ENCODE peak calls at places on chromosomes 7 and 10, in five cellular contexts. O, K, J, S and V are unnamed samples.

GRCh38 chr10:83706952-83707582 is 432.2 kb upstream of the GHITM start:
- DNase-seq in K (no peak), J (no peak), S (no peak), O (no peak), V (no peak)

GRCh38 chr10:62843591-62843990 is 27.4 kb upstream of the EGR2 start:
- DNase-seq in K (no peak), O (no peak), S (no peak), J (no peak), V (no peak)

GRCh38 chr7:126803060-126803665 is 449.6 kb downstream of the GRM8 start:
- DNase-seq in K (peak; percentile 38), J (peak; percentile 52), S (peak; percentile 68), O (peak; percentile 28), V (peak; percentile 4)

GRCh38 chr7:77393261-77393660 is 22.9 kb downstream of the GSAP start:
- DNase-seq in O (no peak), K (no peak), S (no peak), J (peak; percentile 35), V (no peak)

GRCh38 chr7:139108256-139109187 is 998 bp downstream of the ZC3HAV1 start:
- DNase-seq in J (peak; percentile 47), S (no peak), O (peak; percentile 13), K (peak; percentile 59), V (no peak)

GRCh38 chr10:16545126-16545736 is 23.6 kb upstream of the C1QL3 start:
- DNase-seq in S (peak; percentile 8), J (peak; percentile 45), O (no peak), K (no peak), V (no peak)

GRCh38 chr7:134859783-134860182 is 80.3 kb downstream of the CALD1 start:
- DNase-seq in S (no peak), J (no peak), O (no peak), K (no peak), V (no peak)

GRCh38 chr7:79296553-79297320 is 156.7 kb downstream of the MAGI2 start:
- DNase-seq in J (no peak), O (no peak), K (no peak), S (no peak), V (no peak)

DNA sequence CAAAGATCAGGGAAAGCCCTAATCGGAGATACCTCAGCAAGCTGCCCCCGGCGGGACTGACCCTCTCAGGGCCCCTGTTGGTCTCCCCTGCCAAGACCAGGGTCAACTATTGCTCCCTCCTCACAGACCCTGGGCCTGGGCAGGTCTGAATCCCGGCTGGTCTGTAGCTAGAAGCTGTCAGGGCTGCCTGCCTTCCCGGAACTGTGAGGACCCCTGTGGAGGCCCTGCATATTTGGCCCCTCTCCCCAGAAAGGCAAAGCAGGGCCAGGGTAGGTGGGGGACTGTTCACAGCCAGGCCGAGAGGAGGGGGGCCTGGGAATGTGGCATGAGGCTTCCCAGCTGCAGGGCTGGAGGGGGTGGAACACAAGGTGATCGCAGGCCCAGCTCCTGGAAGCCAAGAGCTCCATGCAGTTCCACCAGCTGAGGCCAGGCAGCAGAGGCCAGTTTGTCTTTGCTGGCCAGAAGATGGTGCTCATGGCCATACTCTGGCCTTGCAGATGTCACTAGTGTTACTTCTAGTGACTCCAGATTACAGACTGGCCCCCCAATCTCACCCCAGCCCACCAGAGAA is 24.1 kb downstream of the TBATA start:
- DNase-seq in J (peak; percentile 39), S (peak; percentile 28), O (no peak), K (no peak), V (peak; percentile 10)
- TF ChIP-seq CTCF in J (peak; percentile 16), S (peak; percentile 56), O (no peak), K (no peak), V (peak; percentile 49)

DNA sequence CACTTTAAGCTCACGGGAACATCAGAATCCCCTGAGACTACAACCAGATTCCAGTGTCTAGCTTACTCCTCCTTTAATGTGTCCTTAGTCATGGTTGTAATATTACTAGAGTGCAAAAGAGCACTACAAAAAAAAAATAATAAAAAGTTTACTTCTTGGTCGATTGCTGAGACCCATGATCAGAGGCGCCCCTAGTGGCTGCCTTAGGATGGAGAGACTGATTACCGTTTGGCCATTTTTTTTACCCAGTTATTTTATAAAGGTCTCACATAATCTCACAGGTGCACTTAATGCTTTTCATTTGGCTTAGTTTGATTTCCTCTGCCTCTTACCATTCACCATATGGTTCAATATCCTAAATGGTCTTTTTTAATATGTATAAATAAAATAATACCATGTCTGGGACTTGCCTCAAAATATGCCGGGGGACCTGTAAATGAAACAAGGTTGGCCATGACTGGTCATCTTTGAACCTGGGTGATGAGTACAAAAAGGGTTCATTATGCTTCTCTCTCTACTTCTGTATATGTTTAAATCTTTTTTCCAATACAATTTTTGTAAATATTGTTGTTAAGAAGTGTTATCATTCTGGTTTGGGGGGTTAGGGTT is 331.5 kb upstream of the NFE2L3 start:
- DNase-seq in K (peak; percentile 30), J (peak; percentile 24), S (peak; percentile 16), O (no peak), V (no peak)
- TF ChIP-seq CTCF in K (peak; percentile 67), J (peak; percentile 35), S (peak; percentile 31), O (no peak), V (no peak)

GRCh38 chr10:127196227-127196954 is at the start of gene INSYN2A:
- DNase-seq in K (peak; percentile 76), J (peak; percentile 78), S (peak; percentile 64), O (peak; percentile 48), V (no peak)
- TF ChIP-seq CTCF in K (no peak), J (peak; percentile 48), S (peak; percentile 74), O (no peak), V (peak; percentile 45)

DNA sequence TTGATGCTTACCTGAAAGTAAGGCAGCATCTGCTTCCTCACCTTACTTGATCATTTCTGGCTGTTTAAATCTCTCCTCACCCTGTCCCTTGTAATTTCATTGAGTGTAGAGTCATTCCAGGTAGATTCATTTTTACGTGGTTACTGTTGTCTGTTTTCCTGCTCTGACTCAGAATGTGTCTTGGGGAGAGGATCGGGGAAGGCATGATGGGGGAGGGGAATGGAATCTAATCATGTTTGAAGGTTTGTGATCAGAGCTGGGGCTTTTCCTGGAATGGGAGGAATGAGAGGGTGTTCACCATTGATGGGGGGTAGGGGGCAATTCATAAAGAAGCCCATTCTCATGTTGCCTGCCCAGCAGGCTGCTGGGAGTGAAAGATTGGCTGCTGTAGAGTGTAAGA is 18.7 kb downstream of the SEC24C start:
- DNase-seq in J (no peak), S (no peak), K (no peak), O (no peak), V (no peak)
- TF ChIP-seq CTCF in J (no peak), S (no peak), K (no peak), O (no peak), V (no peak)

GRCh38 chr10:92593553-92594046 is 670 bp downstream of the KIF11 start:
- DNase-seq in J (peak; percentile 6), K (no peak), S (no peak), O (no peak), V (no peak)

GRCh38 chr10:92591550-92592140 is 1.3 kb upstream of the KIF11 start:
- DNase-seq in K (peak; percentile 84), S (peak; percentile 92), O (peak; percentile 92), J (peak; percentile 99), V (no peak)

GRCh38 chr10:92592761-92593552 is at the start of gene KIF11:
- DNase-seq in K (peak; percentile 99), O (peak; percentile 97), S (peak; percentile 99), J (peak; percentile 99), V (peak; percentile 72)

GRCh38 chr10:92594194-92594593 is 1.3 kb downstream of the KIF11 start:
- DNase-seq in J (peak; percentile 5), K (no peak), S (no peak), O (no peak), V (no peak)

GRCh38 chr10:92590623-92591549 is 2.0 kb upstream of the KIF11 start:
- DNase-seq in O (peak; percentile 67), K (peak; percentile 62), S (peak; percentile 91), J (peak; percentile 60), V (no peak)
- TF ChIP-seq CTCF in O (no peak), K (peak; percentile 9), S (peak; percentile 62), J (peak; percentile 30), V (peak; percentile 38)

DNA sequence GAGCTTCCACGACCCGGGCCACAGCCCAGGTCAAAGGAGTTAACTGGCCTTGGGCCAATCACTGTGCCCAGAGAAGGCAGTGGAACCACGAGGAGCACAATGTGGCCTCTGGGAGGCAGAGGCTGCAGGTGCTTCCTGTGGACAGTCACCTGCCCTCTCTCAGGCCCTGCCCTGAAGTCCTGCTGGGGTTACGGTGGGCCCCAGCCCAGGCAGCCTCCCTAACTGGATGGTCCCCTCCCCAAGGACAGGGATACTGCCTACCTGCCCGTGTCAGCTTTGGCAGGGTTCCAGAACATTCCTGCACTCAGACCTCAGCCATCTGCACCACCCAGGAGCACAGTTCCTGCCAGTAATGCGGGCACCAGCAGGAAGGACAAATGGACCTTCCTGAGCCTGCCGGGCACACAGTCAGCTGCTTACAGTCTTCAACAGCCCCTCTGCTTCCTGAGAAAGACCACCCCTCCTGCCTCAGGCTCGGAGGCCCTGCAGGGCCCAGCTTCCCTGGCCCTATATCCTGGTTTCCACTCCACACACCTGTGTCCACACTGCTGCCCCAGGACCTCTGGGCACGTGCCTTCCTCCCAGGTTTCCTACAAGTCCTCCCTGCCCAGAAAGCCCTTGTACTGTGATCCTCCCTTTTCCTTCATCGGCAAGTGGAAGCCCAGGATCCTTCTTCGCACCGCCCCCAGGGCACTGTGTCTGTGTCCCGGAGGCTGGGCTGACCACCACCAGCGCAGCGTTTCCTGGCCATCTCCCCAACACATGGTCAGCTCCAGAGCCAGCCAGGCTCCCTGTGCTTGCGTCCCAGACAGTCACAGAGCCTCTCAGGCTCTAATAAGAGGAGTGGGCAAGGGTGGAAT is 23.3 kb downstream of the WDR86 start:
- DNase-seq in K (peak; percentile 9), J (no peak), S (peak; percentile 3), O (no peak), V (no peak)
- TF ChIP-seq CTCF in K (no peak), J (no peak), S (no peak), O (no peak), V (no peak)

DNA sequence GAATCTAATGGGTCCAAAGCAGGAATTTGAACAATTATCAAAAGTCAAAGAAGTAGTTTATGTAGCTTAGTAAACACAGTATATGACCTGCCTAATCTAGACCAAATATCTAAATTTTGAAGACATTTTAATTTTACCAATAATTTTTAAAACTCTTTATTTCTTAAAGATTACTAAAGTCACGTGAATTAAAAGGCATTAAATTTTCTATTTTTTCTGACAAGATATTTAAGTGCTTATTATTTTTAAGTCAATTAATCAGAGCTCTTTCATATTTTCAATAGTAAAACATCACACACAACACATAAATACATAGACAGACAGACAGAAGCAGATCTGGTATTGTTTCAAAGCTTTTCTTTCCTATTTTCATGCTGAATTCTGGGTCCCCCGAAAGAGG is 89.5 kb downstream of the ZNF467 start:
- DNase-seq in O (no peak), J (no peak), K (no peak), S (no peak), V (no peak)
- TF ChIP-seq CTCF in O (no peak), J (no peak), K (no peak), S (no peak), V (no peak)